ENCODE peak calls at places on chromosome 7, in eight cellular contexts. Q is A549, H is ovary, F is K562, R is sigmoid colon, Z is H1, W is stomach, V is transverse colon. B is an unnamed sample.

GRCh38 chr7:127803626-127804025 is 151.6 kb downstream of the SND1 start:
- DNase-seq in Q (no peak), H (no peak), F (peak), R (no peak), Z (no peak), W (no peak), V (no peak), B (no peak)

GRCh38 chr7:127404282-127405049 is 12.0 kb upstream of the ZNF800 start:
- DNase-seq in Q (no peak), H (no peak), F (no peak), R (no peak), Z (no peak), W (no peak), V (no peak), B (no peak)

GRCh38 chr7:75835688-75836285 is 22.2 kb upstream of the CCL24 start:
- DNase-seq in Q (no peak), H (no peak), F (no peak), R (no peak), Z (no peak), W (no peak), V (no peak), B (no peak)

GRCh38 chr7:151250181-151251095 is 1.9 kb upstream of the SMARCD3 start:
- DNase-seq in Q (no peak), H (no peak), F (no peak), R (no peak), Z (no peak), W (no peak), V (no peak), B (no peak)

GRCh38 chr7:36416251-36416650 is 26.6 kb downstream of the ANLN start:
- DNase-seq in Q (no peak), H (no peak), F (no peak), R (no peak), Z (no peak), W (no peak), V (no peak), B (no peak)

GRCh38 chr7:128431221-128431620 is 21.4 kb upstream of the IMPDH1 start:
- DNase-seq in Q (no peak), H (no peak), F (peak), R (no peak), Z (no peak), W (peak), V (no peak), B (peak)

GRCh38 chr7:85602196-85602595 is 415.3 kb upstream of the SEMA3D start:
- DNase-seq in Q (no peak), H (no peak), F (no peak), R (no peak), Z (no peak), W (no peak), V (no peak), B (no peak)

GRCh38 chr7:28607799-28608198 is 195.5 kb downstream of the CREB5 start:
- DNase-seq in Q (no peak), H (no peak), F (no peak), R (no peak), Z (no peak), W (no peak), V (no peak), B (no peak)

GRCh38 chr7:30736291-30736690 is 15.6 kb upstream of the INMT start:
- DNase-seq in Q (no peak), H (no peak), F (no peak), R (no peak), Z (no peak), W (no peak), V (no peak), B (no peak)

GRCh38 chr7:155918720-155919399 is 106.6 kb upstream of the SHH start:
- DNase-seq in Q (peak), H (no peak), F (no peak), R (no peak), Z (no peak), W (peak), V (peak), B (no peak)

GRCh38 chr7:132318338-132319318 is 257.6 kb downstream of the PLXNA4 start:
- DNase-seq in Q (peak), H (peak), F (peak), R (peak), Z (peak), W (peak), V (peak), B (peak)

GRCh38 chr7:155665957-155666287 is 21.5 kb downstream of the RBM33 start:
- DNase-seq in Q (peak), H (no peak), F (no peak), R (no peak), Z (no peak), W (no peak), V (no peak), B (no peak)

GRCh38 chr7:139825666-139826290 is 3.3 kb upstream of the TBXAS1 start:
- DNase-seq in Q (no peak), H (no peak), F (no peak), R (no peak), Z (no peak), W (no peak), V (no peak), B (no peak)

GRCh38 chr7:131605280-131605878 is 49.0 kb upstream of the PODXL start:
- DNase-seq in Q (no peak), H (peak), F (no peak), R (no peak), Z (peak), W (no peak), V (no peak), B (no peak)

GRCh38 chr7:128030999-128031681 is at the start of gene LRRC4:
- DNase-seq in Q (no peak), H (peak), F (peak), R (no peak), Z (no peak), W (peak), V (peak), B (no peak)

GRCh38 chr7:19262794-19263193 is 117.6 kb upstream of the FERD3L start:
- DNase-seq in Q (no peak), H (no peak), F (no peak), R (no peak), Z (no peak), W (no peak), V (no peak), B (no peak)

GRCh38 chr7:108316708-108317107 is 139.5 kb downstream of the NRCAM start:
- DNase-seq in Q (no peak), H (no peak), F (no peak), R (no peak), Z (no peak), W (no peak), V (no peak), B (no peak)

GRCh38 chr7:44367475-44368030 is 42.2 kb upstream of the CAMK2B start:
- DNase-seq in Q (no peak), H (no peak), F (no peak), R (no peak), Z (no peak), W (peak), V (no peak), B (no peak)

GRCh38 chr7:77838929-77839491 is 40.4 kb downstream of the PHTF2 start:
- DNase-seq in Q (no peak), H (no peak), F (no peak), R (no peak), Z (no peak), W (no peak), V (no peak), B (no peak)

GRCh38 chr7:37208528-37208927 is 240.1 kb downstream of the ELMO1 start:
- DNase-seq in Q (peak), H (peak), F (peak), R (peak), Z (no peak), W (peak), V (peak), B (peak)

GRCh38 chr7:157794764-157795101 is 457.9 kb downstream of the DNAJB6 start:
- DNase-seq in Q (no peak), H (no peak), F (no peak), R (no peak), Z (no peak), W (no peak), V (no peak), B (no peak)

GRCh38 chr7:154744226-154744860 is 258.6 kb downstream of the PAXIP1 start:
- DNase-seq in Q (peak), H (no peak), F (peak), R (no peak), Z (peak), W (peak), V (peak), B (no peak)

GRCh38 chr7:72403677-72404076 is 8.5 kb downstream of the CALN1 start:
- DNase-seq in Q (no peak), H (no peak), F (no peak), R (no peak), Z (no peak), W (no peak), V (no peak), B (no peak)

GRCh38 chr7:130210181-130210935 is 2.7 kb downstream of the SSMEM1 start:
- DNase-seq in Q (no peak), H (no peak), F (no peak), R (no peak), Z (no peak), W (no peak), V (no peak), B (no peak)

GRCh38 chr7:98420966-98421612 is 20.2 kb upstream of the BAIAP2L1 start:
- DNase-seq in Q (peak), H (peak), F (peak), R (no peak), Z (peak), W (peak), V (peak), B (no peak)

GRCh38 chr7:158473238-158473637 is 114.4 kb downstream of the PTPRN2 start:
- DNase-seq in Q (no peak), H (no peak), F (no peak), R (no peak), Z (no peak), W (no peak), V (no peak), B (no peak)

GRCh38 chr7:13980474-13980873 is 9.0 kb downstream of the ETV1 start:
- DNase-seq in Q (no peak), H (no peak), F (no peak), R (no peak), Z (no peak), W (no peak), V (no peak), B (no peak)

GRCh38 chr7:155020996-155021395 is 18.1 kb upstream of the PAXIP1 start:
- DNase-seq in Q (no peak), H (no peak), F (no peak), R (no peak), Z (no peak), W (no peak), V (no peak), B (no peak)

GRCh38 chr7:28318126-28318762 is 94.1 kb upstream of the CREB5 start:
- DNase-seq in Q (no peak), H (no peak), F (no peak), R (no peak), Z (no peak), W (no peak), V (no peak), B (no peak)

GRCh38 chr7:35754741-35755140 is 46.1 kb upstream of the SEPTIN7 start:
- DNase-seq in Q (no peak), H (no peak), F (no peak), R (no peak), Z (no peak), W (no peak), V (no peak), B (no peak)

GRCh38 chr7:25851332-25852248 is 300.4 kb upstream of the NFE2L3 start:
- DNase-seq in Q (peak), H (peak), F (peak), R (peak), Z (no peak), W (peak), V (peak), B (peak)

GRCh38 chr7:70756789-70757188 is 375.2 kb upstream of the GALNT17 start:
- DNase-seq in Q (no peak), H (no peak), F (no peak), R (no peak), Z (no peak), W (no peak), V (no peak), B (no peak)

GRCh38 chr7:112892263-112892662 is 102.1 kb upstream of the TMEM168 start:
- DNase-seq in Q (no peak), H (no peak), F (no peak), R (no peak), Z (no peak), W (no peak), V (no peak), B (no peak)

GRCh38 chr7:75762350-75762917 is 9.6 kb downstream of the CCL26 start:
- DNase-seq in Q (peak), H (no peak), F (peak), R (no peak), Z (no peak), W (no peak), V (no peak), B (no peak)

GRCh38 chr7:82209200-82209599 is 234.4 kb downstream of the CACNA2D1 start:
- DNase-seq in Q (no peak), H (no peak), F (no peak), R (no peak), Z (no peak), W (no peak), V (no peak), B (no peak)

GRCh38 chr7:96236198-96237039 is 85.5 kb downstream of the SLC25A13 start:
- DNase-seq in Q (no peak), H (peak), F (peak), R (peak), Z (no peak), W (no peak), V (no peak), B (peak)

GRCh38 chr7:143419880-143420279 is 11.2 kb upstream of the EPHA1 start:
- DNase-seq in Q (no peak), H (no peak), F (no peak), R (no peak), Z (no peak), W (no peak), V (peak), B (no peak)
- H3K4me3 ChIP-seq in Q (no peak), H (no peak), F (no peak), R (no peak), Z (no peak), W (no peak), V (no peak), B (no peak)

GRCh38 chr7:33087858-33088257 is 21.3 kb downstream of the RP9 start:
- DNase-seq in Q (no peak), H (no peak), F (no peak), R (no peak), Z (no peak), W (no peak), V (no peak), B (no peak)
- TF ChIP-seq EP300 in Q (no peak), H (no peak), F (no peak), R (no peak), Z (no peak), W (no peak), V (no peak), B (no peak)

GRCh38 chr7:137990251-137990901 is 11.5 kb downstream of the CREB3L2 start:
- DNase-seq in Q (no peak), H (no peak), F (no peak), R (no peak), Z (no peak), W (no peak), V (no peak), B (no peak)

GRCh38 chr7:137994091-137994688 is 7.7 kb downstream of the CREB3L2 start:
- DNase-seq in Q (no peak), H (no peak), F (no peak), R (no peak), Z (no peak), W (no peak), V (no peak), B (no peak)

GRCh38 chr7:137992042-137992737 is 9.7 kb downstream of the CREB3L2 start:
- DNase-seq in Q (no peak), H (no peak), F (peak), R (peak), Z (no peak), W (no peak), V (no peak), B (no peak)

GRCh38 chr7:137992738-137993394 is 9.0 kb downstream of the CREB3L2 start:
- DNase-seq in Q (no peak), H (peak), F (peak), R (peak), Z (no peak), W (no peak), V (peak), B (peak)

DNA sequence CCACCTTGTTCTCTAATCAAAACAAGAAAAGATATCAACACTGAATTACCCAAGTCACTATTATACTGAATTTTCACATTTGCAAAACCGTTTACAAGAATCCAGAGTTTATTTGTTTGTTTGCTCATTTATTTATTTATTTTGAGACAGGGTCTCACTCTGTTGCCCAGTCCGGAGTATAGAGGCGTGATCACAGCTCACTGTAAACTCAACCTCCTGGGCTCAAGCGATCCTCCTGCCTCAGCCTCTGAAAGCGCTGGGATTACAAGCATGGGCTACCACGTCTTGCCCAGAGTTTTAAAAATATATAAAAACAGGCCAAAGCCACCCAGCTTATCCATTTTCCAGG is 8.5 kb downstream of the CREB3L2 start:
- DNase-seq in Q (no peak), H (no peak), F (no peak), R (no peak), Z (no peak), W (no peak), V (no peak), B (no peak)
- H3K4me3 ChIP-seq in Q (no peak), H (no peak), F (no peak), R (no peak), Z (no peak), W (no peak), V (no peak), B (no peak)

GRCh38 chr7:92466682-92467081 is 11.1 kb downstream of the ERVW-1 start:
- DNase-seq in Q (no peak), H (no peak), F (no peak), R (no peak), Z (no peak), W (no peak), V (no peak), B (no peak)

GRCh38 chr7:92460510-92460909 is 13.2 kb downstream of the GATAD1 start:
- DNase-seq in Q (no peak), H (no peak), F (no peak), R (no peak), Z (no peak), W (no peak), V (no peak), B (no peak)

GRCh38 chr7:92460109-92460508 is 12.8 kb downstream of the GATAD1 start:
- DNase-seq in Q (no peak), H (no peak), F (no peak), R (no peak), Z (no peak), W (no peak), V (no peak), B (no peak)

GRCh38 chr7:92461027-92462003 is 14.0 kb downstream of the GATAD1 start:
- DNase-seq in Q (peak), H (no peak), F (peak), R (no peak), Z (no peak), W (no peak), V (peak), B (no peak)

DNA sequence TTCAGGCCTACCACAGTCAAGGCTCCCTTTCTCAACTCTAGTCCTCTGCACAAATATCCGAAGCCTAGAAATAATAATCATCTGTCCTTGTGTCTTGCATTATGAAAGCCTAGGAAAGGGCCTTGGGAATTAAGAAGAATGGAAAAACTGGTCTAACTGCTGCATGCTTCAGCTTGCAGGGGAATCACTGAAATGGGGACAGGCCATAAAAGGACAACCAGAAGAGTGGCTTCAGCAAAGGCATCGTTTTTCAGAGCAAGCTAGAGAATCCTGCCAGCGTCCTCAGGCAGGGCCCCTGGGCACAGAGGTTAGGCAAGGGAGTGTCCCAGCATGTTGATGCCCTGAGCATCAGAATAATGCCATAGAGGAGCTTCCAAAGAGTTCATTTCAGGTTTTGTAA is 13.2 kb downstream of the ERVW-1 start:
- DNase-seq in Q (no peak), H (no peak), F (no peak), R (no peak), Z (no peak), W (no peak), V (no peak), B (no peak)
- TF ChIP-seq EP300 in Q (no peak), H (no peak), F (no peak), R (no peak), Z (no peak), W (no peak), V (no peak), B (no peak)

DNA sequence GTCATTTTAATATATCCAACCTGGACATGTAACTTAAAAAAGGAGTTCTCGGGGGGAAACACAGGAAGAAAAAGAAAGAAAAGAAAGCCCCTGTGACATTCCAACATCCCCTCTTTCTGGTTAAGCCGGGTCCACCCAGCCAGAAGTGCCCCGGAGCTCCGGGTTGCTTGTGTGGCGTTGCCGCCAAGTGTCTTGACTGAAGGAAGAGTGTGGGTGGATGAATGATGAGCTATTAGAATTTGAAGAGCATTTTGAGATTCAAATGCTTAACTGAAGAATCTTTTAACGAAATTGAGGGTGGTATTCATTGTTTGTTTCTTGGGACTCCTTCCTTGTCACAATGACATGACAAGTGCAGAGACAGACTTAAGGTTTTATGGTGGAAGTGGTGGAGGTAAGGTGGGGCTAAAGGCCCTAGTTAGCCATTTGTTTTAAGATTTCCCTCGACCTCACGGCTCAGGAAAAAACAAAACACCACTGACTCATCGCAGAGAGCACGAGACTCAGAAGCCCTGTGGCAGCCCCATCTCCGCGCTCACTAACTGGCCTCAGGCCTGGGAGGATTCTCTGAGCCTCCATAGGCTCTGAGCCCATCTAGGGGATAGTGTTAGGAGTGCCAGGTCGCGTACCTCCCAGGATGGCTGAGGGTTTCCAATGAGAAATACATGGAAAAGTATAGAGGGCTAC is 1.8 kb upstream of the GLI3 start:
- DNase-seq in Q (no peak), H (peak), F (no peak), R (peak), Z (no peak), W (no peak), V (peak), B (no peak)
- H3K4me3 ChIP-seq in Q (no peak), H (no peak), F (no peak), R (peak), Z (peak), W (no peak), V (no peak), B (peak)

GRCh38 chr7:5750026-5750425 is 31.4 kb downstream of the RNF216 start:
- DNase-seq in Q (no peak), H (no peak), F (no peak), R (no peak), Z (no peak), W (no peak), V (no peak), B (no peak)
- TF ChIP-seq EP300 in Q (no peak), H (no peak), F (no peak), R (no peak), Z (no peak), W (no peak), V (no peak), B (no peak)

GRCh38 chr7:106679153-106679931 is 18.4 kb upstream of the CCDC71L start:
- DNase-seq in Q (no peak), H (no peak), F (peak), R (no peak), Z (no peak), W (no peak), V (no peak), B (no peak)
- H3K4me3 ChIP-seq in Q (no peak), H (no peak), F (no peak), R (no peak), Z (no peak), W (no peak), V (no peak), B (no peak)

B was measured in tibial nerve.